ENCODE peak calls at places on chromosome 19, in eight cellular contexts. L is SK-N-SH, N is breast epithelium, X is transverse colon, E is stomach, D is esophagus muscularis mucosa, G is prostate gland, I is endothelial cell of umbilical vein. F is an unnamed sample.

GRCh38 chr19:7395360-7395781 is 46.6 kb downstream of the ARHGEF18 start:
- DNase-seq in L (peak), D (no peak), N (no peak), X (no peak), E (no peak), G (no peak), I (peak), F (no peak)

GRCh38 chr19:54325194-54325621 is 12.2 kb upstream of the LILRA5 start:
- DNase-seq in N (no peak), D (no peak), G (no peak), I (peak), L (peak), X (no peak), E (no peak), F (no peak)

GRCh38 chr19:39127812-39128510 is 2.4 kb downstream of the PAK4 start:
- DNase-seq in D (no peak), L (no peak), I (no peak), E (peak), X (peak), G (peak), N (peak), F (no peak)

GRCh38 chr19:10227215-10227971 is 3.7 kb downstream of the S1PR2 start:
- DNase-seq in E (no peak), G (peak), D (no peak), X (no peak), N (no peak), I (no peak), L (peak), F (no peak)

GRCh38 chr19:5094768-5095567 is 126.1 kb downstream of the KDM4B start:
- DNase-seq in L (peak), D (no peak), G (no peak), I (no peak), X (no peak), E (no peak), N (no peak), F (no peak)

GRCh38 chr19:30206187-30206586 is 166.0 kb upstream of the ZNF536 start:
- DNase-seq in X (no peak), D (peak), L (no peak), G (no peak), I (no peak), N (no peak), E (no peak), F (no peak)

GRCh38 chr19:47479701-47480503 is 4.1 kb downstream of the KPTN start:
- DNase-seq in L (no peak), G (no peak), X (no peak), E (no peak), N (no peak), I (no peak), D (no peak), F (no peak)

GRCh38 chr19:18594096-18594823 is 5.7 kb downstream of the REX1BD start:
- DNase-seq in G (peak), D (no peak), E (peak), I (peak), X (peak), N (peak), L (peak), F (peak)

GRCh38 chr19:18304496-18305312 is 18.2 kb downstream of the LSM4 start:
- DNase-seq in I (peak), D (peak), L (peak), N (peak), X (peak), E (peak), G (no peak), F (peak)

DNA sequence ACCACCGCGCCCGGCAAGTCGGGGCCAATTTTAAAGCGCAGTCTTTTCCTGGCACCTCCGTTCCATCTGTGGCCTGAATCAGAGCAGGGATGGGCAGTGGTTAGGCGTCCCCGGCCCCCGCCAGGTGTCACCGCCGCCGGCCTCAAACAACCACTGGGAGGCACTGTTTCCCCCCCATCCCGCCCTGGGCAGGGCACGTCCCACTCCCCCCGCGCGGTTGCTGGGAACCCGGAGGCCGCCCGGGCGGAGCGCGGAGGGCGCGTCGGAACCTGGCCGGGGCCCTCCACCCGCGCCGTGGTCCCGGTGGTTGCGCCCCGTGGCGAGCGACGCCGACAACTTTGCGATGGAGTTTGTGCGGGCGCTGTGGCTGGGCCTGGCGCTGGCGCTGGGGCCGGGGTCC is at the start of gene GRIN3B:
- DNase-seq in G (peak), N (peak), E (peak), X (peak), D (no peak), I (peak), L (peak), F (peak)
- TF ChIP-seq CTCF in G (peak), N (peak), E (no peak), X (peak), D (peak), I (peak), L (peak), F (peak)

DNA sequence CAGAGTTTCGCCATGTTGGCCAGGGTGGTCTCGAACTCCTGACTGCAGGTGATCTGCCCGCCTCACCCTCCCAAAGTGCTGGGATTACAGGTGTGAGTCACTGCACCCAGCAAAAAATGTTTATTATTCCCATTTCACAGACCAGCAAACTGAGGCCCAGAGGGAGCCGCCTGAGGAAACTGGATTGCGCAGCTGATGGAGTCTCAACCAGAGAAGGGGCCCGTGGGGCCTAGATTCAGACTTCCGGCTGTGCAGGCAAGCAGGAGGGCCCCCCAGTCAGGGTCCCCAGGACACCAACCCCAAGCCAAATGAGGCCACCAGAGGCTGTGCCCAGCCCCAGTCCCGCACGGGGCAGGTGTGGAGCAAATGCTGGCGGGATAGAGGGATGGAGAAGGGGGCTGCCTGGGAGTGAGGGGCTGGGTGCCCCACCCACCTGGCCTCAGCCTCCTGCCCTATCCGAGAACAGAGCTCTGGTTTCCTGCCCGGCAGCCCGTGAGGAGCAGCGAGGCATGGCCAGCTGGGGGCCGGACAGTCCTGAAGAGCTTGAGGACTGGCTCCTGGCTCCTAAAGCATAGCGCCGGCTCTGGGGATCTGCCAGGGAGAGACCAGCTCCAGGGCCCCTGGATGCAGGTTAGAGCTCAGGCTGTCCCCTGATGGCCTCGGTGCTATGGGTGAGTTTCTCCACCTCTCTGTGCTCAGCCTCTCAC is 22.0 kb downstream of the MISP start:
- DNase-seq in E (no peak), X (no peak), I (no peak), L (no peak), G (no peak), D (no peak), N (no peak), F (no peak)
- H3K27ac ChIP-seq in E (no peak), X (no peak), I (no peak), L (no peak), G (no peak), D (no peak), N (no peak), F (no peak)

DNA sequence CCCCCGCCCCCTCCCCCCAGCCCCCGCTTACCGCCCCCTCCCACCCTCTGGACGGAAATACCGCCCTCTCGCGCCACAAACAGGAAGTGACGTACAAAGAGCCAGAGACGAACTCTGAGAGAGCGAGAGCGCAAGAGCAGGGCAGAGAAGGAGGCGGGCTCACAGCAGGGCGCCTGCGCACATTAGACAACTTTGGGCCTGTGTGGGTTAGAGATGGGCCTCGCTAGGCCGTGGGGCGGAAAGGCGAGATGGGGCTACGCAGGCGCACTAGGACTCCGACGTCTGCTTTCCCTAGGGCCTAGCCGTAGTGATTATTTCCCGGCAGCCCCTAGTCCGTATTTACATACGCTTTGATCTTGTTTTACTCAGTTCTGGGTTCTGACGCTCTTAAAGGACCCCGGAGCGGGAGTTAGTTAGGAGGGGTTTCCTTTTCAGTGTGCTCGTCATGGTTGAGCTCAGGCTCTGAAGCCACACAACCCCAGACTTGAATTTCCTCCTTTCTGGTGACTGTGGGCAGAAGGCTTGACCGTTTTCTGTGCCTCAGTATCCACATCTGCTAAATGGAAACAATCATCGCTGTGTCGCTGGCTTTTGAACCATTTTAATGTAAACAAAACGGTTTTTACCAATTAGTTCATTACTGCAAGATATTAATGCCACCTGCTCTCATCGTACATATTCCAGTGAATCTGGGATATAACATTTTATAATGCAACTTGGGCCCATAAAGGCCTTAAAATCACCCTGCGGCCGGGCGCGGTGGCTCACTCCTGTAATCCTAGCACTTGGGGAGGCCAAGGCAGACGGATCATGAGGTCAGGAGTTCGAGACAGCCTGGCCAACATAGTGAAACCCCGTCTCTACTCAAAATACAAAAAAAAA is 449 bp upstream of the AKT2 start:
- DNase-seq in E (peak), N (peak), X (peak), G (peak), L (peak), I (peak), D (peak), F (peak)
- TF ChIP-seq POLR2AphosphoS5 in E (peak), N (peak), X (peak), G (peak), L (peak), I (no peak), D (peak), F (peak)

GRCh38 chr19:31885280-31885853 is 460.0 kb upstream of the ZNF507 start:
- DNase-seq in I (no peak), E (no peak), L (no peak), X (no peak), G (no peak), N (no peak), D (peak), F (no peak)
- TF ChIP-seq CTCF in I (no peak), E (no peak), L (no peak), X (no peak), G (no peak), N (no peak), D (no peak), F (no peak)

GRCh38 chr19:11338569-11339253 is 746 bp downstream of the RAB3D start:
- DNase-seq in E (no peak), I (no peak), L (peak), G (peak), D (no peak), X (no peak), N (no peak), F (no peak)
- H3K27ac ChIP-seq in E (peak), I (no peak), L (peak), G (peak), D (peak), X (peak), N (peak), F (peak)

GRCh38 chr19:3708207-3708931 is at the start of gene TJP3:
- DNase-seq in I (no peak), E (peak), G (peak), D (no peak), L (peak), X (peak), N (peak), F (no peak)
- TF ChIP-seq POLR2AphosphoS5 in I (no peak), E (peak), G (peak), D (no peak), L (no peak), X (peak), N (peak), F (no peak)

GRCh38 chr19:45152504-45153338 is 8.1 kb downstream of the NKPD1 start:
- DNase-seq in G (peak), X (peak), E (peak), L (peak), D (no peak), N (no peak), I (peak), F (peak)
- TF ChIP-seq CTCF in G (no peak), X (no peak), E (no peak), L (peak), D (no peak), N (no peak), I (no peak), F (no peak)

F was measured in spleen.